ENCODE peak calls at places on chromosome 19, in seven cellular contexts. X is neuronal stem cell, C is IMR-90, R is mesenchymal stem cell, O is H9, Q is H1, U is trophoblast cell. D is an unnamed sample.

GRCh38 chr19:14434543-14435319 is 1.6 kb downstream of the PKN1 start:
- DNase-seq in U (peak; percentile 94), X (no peak), C (peak; percentile 72), O (no peak), R (peak; percentile 87), Q (no peak), D (no peak)

GRCh38 chr19:35856001-35856400 is 710 bp upstream of the KIRREL2 start:
- DNase-seq in X (peak; percentile 71), Q (no peak), O (peak; percentile 54), C (no peak), R (no peak), U (no peak), D (no peak)

GRCh38 chr19:13058951-13059660 is 43.6 kb downstream of the LYL1 start:
- DNase-seq in Q (no peak), O (no peak), U (no peak), C (no peak), X (no peak), R (no peak), D (no peak)

GRCh38 chr19:41023193-41023592 is 32.1 kb downstream of the CYP2B6 start:
- DNase-seq in R (no peak), O (peak; percentile 50), C (no peak), Q (no peak), U (no peak), X (no peak), D (peak; percentile 47)

GRCh38 chr19:56120371-56121179 is 520 bp downstream of the ZNF787 start:
- DNase-seq in Q (no peak), R (peak; percentile 84), X (no peak), O (peak; percentile 51), U (peak; percentile 80), C (peak; percentile 71), D (peak; percentile 82)

GRCh38 chr19:45800009-45800553 is 7.4 kb upstream of the DMWD start:
- DNase-seq in O (no peak), X (no peak), U (no peak), Q (no peak), C (peak; percentile 71), R (peak; percentile 83), D (peak; percentile 72)

GRCh38 chr19:48445256-48445605 is 552 bp upstream of the GRWD1 start:
- DNase-seq in O (peak; percentile 62), C (peak; percentile 94), U (peak; percentile 91), Q (no peak), R (peak; percentile 91), X (no peak), D (peak; percentile 79)

GRCh38 chr19:49512970-49513745 is 697 bp downstream of the FCGRT start:
- DNase-seq in U (no peak), C (no peak), X (peak; percentile 53), R (peak; percentile 40), Q (no peak), O (peak; percentile 82), D (peak; percentile 56)

GRCh38 chr19:42042455-42043170 is 27.4 kb downstream of the GRIK5 start:
- DNase-seq in C (no peak), U (no peak), Q (no peak), X (no peak), R (no peak), O (no peak), D (no peak)

GRCh38 chr19:54875506-54875905 is 1.5 kb downstream of the FCAR start:
- DNase-seq in X (no peak), U (no peak), Q (no peak), R (no peak), C (no peak), O (no peak), D (no peak)

GRCh38 chr19:15195381-15195964 is 5.3 kb downstream of the NOTCH3 start:
- DNase-seq in C (peak; percentile 61), X (peak; percentile 78), R (peak; percentile 76), O (peak; percentile 85), Q (no peak), U (peak; percentile 70), D (peak; percentile 82)

GRCh38 chr19:3821156-3821555 is 35.0 kb upstream of the MATK start:
- DNase-seq in C (no peak), R (peak; percentile 6), O (no peak), X (no peak), U (peak; percentile 16), Q (no peak), D (no peak)
- H3K18ac ChIP-seq in C (no peak overlapping the region), R (no peak overlapping the region), O (no peak overlapping the region), X (peak overlapping the region; percentile 80), U (no peak overlapping the region), Q (no peak overlapping the region), D (no peak overlapping the region)

GRCh38 chr19:6529351-6529750 is 1.5 kb upstream of the TNFSF9 start:
- DNase-seq in U (no peak), Q (no peak), R (no peak), X (no peak), O (no peak), C (no peak), D (no peak)

GRCh38 chr19:6528544-6529121 is 2.2 kb upstream of the TNFSF9 start:
- DNase-seq in Q (no peak), O (no peak), U (peak; percentile 31), X (no peak), R (no peak), C (no peak), D (peak; percentile 46)

GRCh38 chr19:6530385-6531162 is at the start of gene TNFSF9:
- DNase-seq in X (peak; percentile 84), C (peak; percentile 59), U (peak; percentile 62), R (peak; percentile 87), Q (no peak), O (peak; percentile 92), D (peak; percentile 86)

GRCh38 chr19:6531163-6531955 is 533 bp downstream of the TNFSF9 start:
- DNase-seq in O (no peak), Q (no peak), U (no peak), C (no peak), X (no peak), R (no peak), D (no peak)

DNA sequence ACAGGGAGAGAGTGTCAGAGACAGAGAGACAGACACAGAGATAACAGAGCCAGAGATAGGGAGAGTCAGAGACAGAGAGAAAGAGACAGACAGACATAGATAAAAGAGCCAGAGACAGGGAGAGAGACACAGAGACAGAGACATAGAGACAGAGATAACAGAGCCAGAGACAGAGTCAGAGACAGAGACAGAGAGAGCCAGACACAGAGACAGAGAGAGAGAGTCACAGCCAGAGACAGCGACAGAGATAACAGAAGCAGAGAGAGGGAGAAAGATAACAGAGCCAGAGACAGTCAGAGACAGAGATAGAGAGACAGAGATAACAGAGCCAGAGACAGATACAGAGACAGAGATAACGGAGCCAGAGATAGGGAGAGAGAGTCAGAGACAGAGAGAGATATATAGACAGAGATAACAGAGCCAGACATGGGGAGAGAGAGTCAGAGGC is 865 bp upstream of the TNFSF9 start:
- DNase-seq in Q (no peak), U (no peak), R (no peak), O (no peak), X (no peak), C (no peak), D (no peak)
- H3K18ac ChIP-seq in Q (no peak overlapping the region), U (no peak overlapping the region), R (no peak overlapping the region), O (no peak overlapping the region), X (no peak overlapping the region), C (no peak overlapping the region), D (no peak overlapping the region)

GRCh38 chr19:2600914-2601870 is 101.3 kb downstream of the GNG7 start:
- DNase-seq in U (no peak), Q (no peak), C (no peak), R (no peak), O (no peak), X (no peak), D (no peak)
- H3K18ac ChIP-seq in U (no peak overlapping the region), Q (no peak overlapping the region), C (no peak overlapping the region), R (no peak overlapping the region), O (no peak overlapping the region), X (no peak overlapping the region), D (peak overlapping the region; percentile 34)

GRCh38 chr19:4327252-4327876 is 11.3 kb downstream of the STAP2 start:
- DNase-seq in O (peak; percentile 96), X (peak; percentile 85), Q (peak; percentile 89), U (peak; percentile 69), R (peak; percentile 62), C (peak; percentile 13), D (peak; percentile 95)
- H3K18ac ChIP-seq in O (peak overlapping the region; percentile 29), X (peak overlapping the region; percentile 95), Q (no peak overlapping the region), U (no peak overlapping the region), R (no peak overlapping the region), C (no peak overlapping the region), D (no peak overlapping the region)

GRCh38 chr19:17726136-17726741 is 7.0 kb downstream of the MAP1S start:
- DNase-seq in Q (no peak), C (no peak), O (no peak), X (no peak), R (no peak), U (no peak), D (no peak)

GRCh38 chr19:17725422-17726078 is 6.3 kb downstream of the MAP1S start:
- DNase-seq in R (no peak), U (no peak), X (no peak), Q (no peak), O (peak; percentile 72), C (no peak), D (no peak)

GRCh38 chr19:17722655-17723240 is 3.5 kb downstream of the MAP1S start:
- DNase-seq in X (no peak), Q (no peak), R (no peak), U (no peak), O (no peak), C (no peak), D (no peak)

GRCh38 chr19:17726914-17727773 is 7.9 kb downstream of the MAP1S start:
- DNase-seq in U (no peak), X (no peak), O (no peak), C (no peak), R (no peak), Q (no peak), D (no peak)

DNA sequence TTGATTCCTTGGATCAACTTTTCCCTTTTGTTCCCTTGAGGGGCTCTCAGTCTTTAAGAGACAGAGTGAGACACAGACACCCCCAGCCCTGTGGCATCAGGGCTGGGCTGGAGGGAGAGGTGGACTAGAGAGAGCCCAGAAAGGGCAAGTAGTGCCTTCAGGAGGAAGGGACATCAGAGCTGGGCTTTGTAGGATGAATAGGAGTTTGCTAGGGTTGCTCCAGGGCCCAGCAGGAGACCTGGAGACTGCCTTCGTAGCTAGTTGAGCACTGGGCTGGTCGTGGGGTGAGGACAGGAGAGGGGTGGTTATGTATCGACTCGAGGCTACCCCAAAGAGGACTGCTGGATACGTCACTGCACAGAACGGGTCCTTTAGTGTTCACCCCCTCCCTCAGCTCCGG is 5.4 kb downstream of the MAP1S start:
- DNase-seq in U (no peak), C (no peak), O (no peak), X (no peak), Q (no peak), R (no peak), D (no peak)
- H3K18ac ChIP-seq in U (no peak overlapping the region), C (no peak overlapping the region), O (no peak overlapping the region), X (no peak overlapping the region), Q (no peak overlapping the region), R (no peak overlapping the region), D (no peak overlapping the region)

GRCh38 chr19:16885166-16885565 is 3.6 kb upstream of the F2RL3 start:
- DNase-seq in C (no peak), Q (no peak), U (no peak), X (no peak), O (no peak), R (peak; percentile 89), D (no peak)
- H3K18ac ChIP-seq in C (no peak overlapping the region), Q (no peak overlapping the region), U (no peak overlapping the region), X (no peak overlapping the region), O (no peak overlapping the region), R (no peak overlapping the region), D (no peak overlapping the region)

DNA sequence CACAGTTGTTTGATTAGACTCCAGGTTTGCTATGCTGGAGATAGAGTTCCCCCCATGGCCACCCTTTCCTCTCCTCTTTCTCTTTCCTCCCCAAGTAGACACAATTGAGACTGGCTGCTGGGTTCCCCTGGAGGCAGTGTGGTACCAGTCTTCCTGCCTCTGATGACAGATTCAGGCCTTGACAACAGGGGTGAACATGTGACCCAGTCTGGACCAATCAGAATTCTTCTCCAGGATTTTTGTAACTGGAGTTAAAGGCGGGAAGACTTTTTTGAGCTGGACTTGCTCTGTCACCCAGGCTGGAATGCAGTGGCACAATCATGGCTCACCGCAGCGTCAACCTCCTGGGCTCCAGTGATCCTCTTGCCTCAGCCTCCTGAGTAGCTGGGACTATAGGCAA is 48.7 kb downstream of the CCNE1 start:
- DNase-seq in R (no peak), X (no peak), O (peak; percentile 54), U (peak; percentile 92), Q (no peak), C (no peak), D (peak; percentile 82)
- H3K18ac ChIP-seq in R (no peak overlapping the region), X (no peak overlapping the region), O (no peak overlapping the region), U (no peak overlapping the region), Q (no peak overlapping the region), C (no peak overlapping the region), D (no peak overlapping the region)